ENCODE peak calls at places on chromosomes 3 and 15, in four cellular contexts. L is NCI-H1105, W is RPMI8226, X is fibroblast of gingiva. V is an unnamed sample.

GRCh38 chr3:103991461-103992115 is 1375.1 kb upstream of the ALCAM start:
- DNase-seq in L (no peak), W (no peak), X (no peak), V (no peak)

GRCh38 chr3:61560452-61561373 is 658 bp upstream of the PTPRG start:
- DNase-seq in L (peak), W (peak), X (peak), V (peak)

GRCh38 chr15:36334059-36334458 is 245.4 kb upstream of the CDIN1 start:
- DNase-seq in L (no peak), W (no peak), X (no peak), V (no peak)

GRCh38 chr3:177522051-177522450 is 324.8 kb upstream of the TBL1XR1 start:
- DNase-seq in L (no peak), W (no peak), X (no peak), V (no peak)

GRCh38 chr15:38176155-38176554 is 76.5 kb upstream of the SPRED1 start:
- DNase-seq in L (no peak), W (no peak), X (peak), V (no peak)

GRCh38 chr15:43487271-43487895 is 5.6 kb downstream of the TP53BP1 start:
- DNase-seq in L (no peak), W (no peak), X (peak), V (no peak)

GRCh38 chr15:64503197-64503596 is 42.8 kb downstream of the ZNF609 start:
- DNase-seq in L (no peak), W (no peak), X (no peak), V (peak)

GRCh38 chr3:40718681-40719080 is 193.9 kb downstream of the ZNF621 start:
- DNase-seq in L (no peak), W (peak), X (no peak), V (no peak)

GRCh38 chr3:39147711-39148115 is 5.7 kb downstream of the CSRNP1 start:
- DNase-seq in L (no peak), W (peak), X (no peak), V (peak)

GRCh38 chr3:101851072-101851471 is 1.8 kb downstream of the NFKBIZ start:
- DNase-seq in L (no peak), W (no peak), X (no peak), V (no peak)

GRCh38 chr3:197730200-197730599 is 6.5 kb downstream of the RUBCN start:
- DNase-seq in L (no peak), W (peak), X (peak), V (no peak)

GRCh38 chr3:46209751-46210470 is 1.8 kb upstream of the CCR1 start:
- DNase-seq in L (no peak), W (no peak), X (peak), V (no peak)

GRCh38 chr15:75758071-75758872 is 45.6 kb upstream of the CSPG4 start:
- DNase-seq in L (peak), W (peak), X (peak), V (peak)

GRCh38 chr3:51621091-51621892 is 49.8 kb upstream of the TEX264 start:
- DNase-seq in L (no peak), W (no peak), X (peak), V (no peak)

GRCh38 chr15:53160092-53160704 is 370.1 kb upstream of the ONECUT1 start:
- DNase-seq in L (no peak), W (peak), X (no peak), V (no peak)

GRCh38 chr3:105152987-105153386 is 213.7 kb upstream of the ALCAM start:
- DNase-seq in L (no peak), W (no peak), X (no peak), V (no peak)

GRCh38 chr15:71115567-71116351 is 488 bp downstream of the THSD4 start:
- DNase-seq in L (no peak), W (peak), X (peak), V (peak)

GRCh38 chr3:12541625-12542024 is 3.7 kb downstream of the MKRN2OS start:
- DNase-seq in L (no peak), W (no peak), X (no peak), V (peak)

GRCh38 chr3:8938021-8938420 is 25.3 kb downstream of the RAD18 start:
- DNase-seq in L (no peak), W (no peak), X (peak), V (no peak)

GRCh38 chr15:99015677-99016568 is 8.3 kb upstream of the PGPEP1L start:
- DNase-seq in L (no peak), W (no peak), X (no peak), V (no peak)

GRCh38 chr3:143998266-143998665 is 26.6 kb downstream of the DIPK2A start:
- DNase-seq in L (no peak), W (no peak), X (peak), V (no peak)

GRCh38 chr3:101842245-101842934 is 6.9 kb upstream of the NFKBIZ start:
- DNase-seq in L (no peak), W (no peak), X (no peak), V (no peak)

GRCh38 chr15:60257760-60258159 is 140.0 kb downstream of the ANXA2 start:
- DNase-seq in L (no peak), W (no peak), X (no peak), V (no peak)

GRCh38 chr15:88246666-88247446 is 9.7 kb downstream of the NTRK3 start:
- DNase-seq in L (peak), W (peak), X (peak), V (peak)

GRCh38 chr3:101172516-101172915 is 147.9 kb downstream of the IMPG2 start:
- DNase-seq in L (no peak), W (no peak), X (peak), V (no peak)

GRCh38 chr3:197487911-197488391 is 67.8 kb downstream of the BDH1 start:
- DNase-seq in L (no peak), W (no peak), X (peak), V (no peak)

GRCh38 chr3:79521221-79521848 is 246.5 kb downstream of the ROBO1 start:
- DNase-seq in L (peak), W (peak), X (peak), V (no peak)

GRCh38 chr3:6657591-6657990 is 203.3 kb upstream of the GRM7 start:
- DNase-seq in L (no peak), W (no peak), X (no peak), V (no peak)

GRCh38 chr15:68209735-68210408 is 4.7 kb upstream of the CALML4 start:
- DNase-seq in L (no peak), W (no peak), X (no peak), V (no peak)

GRCh38 chr3:17639257-17639656 is 103.2 kb downstream of the TBC1D5 start:
- DNase-seq in L (no peak), W (no peak), X (peak), V (no peak)

GRCh38 chr15:68252925-68253534 is 23.5 kb upstream of the CLN6 start:
- DNase-seq in L (peak), W (peak), X (peak), V (peak)

GRCh38 chr3:14274999-14275961 is 96.7 kb downstream of the LSM3 start:
- DNase-seq in L (no peak), W (peak), X (no peak), V (peak)

GRCh38 chr3:27312044-27312668 is 57.0 kb downstream of the NEK10 start:
- DNase-seq in L (peak), W (peak), X (peak), V (peak)

GRCh38 chr3:98536456-98537017 is 4.8 kb downstream of the GPR15 start:
- DNase-seq in L (no peak), W (no peak), X (no peak), V (no peak)

GRCh38 chr3:124032351-124032880 is 40.5 kb upstream of the ROPN1 start:
- DNase-seq in L (no peak), W (no peak), X (peak), V (peak)

GRCh38 chr15:61654918-61655317 is 405.3 kb downstream of the VPS13C start:
- DNase-seq in L (no peak), W (no peak), X (peak), V (no peak)

GRCh38 chr3:63333815-63334214 is 55.7 kb downstream of the SYNPR start:
- DNase-seq in L (no peak), W (no peak), X (no peak), V (no peak)

GRCh38 chr15:84151205-84151931 is 84.2 kb upstream of the GOLGA6L4 start:
- DNase-seq in L (no peak), W (no peak), X (no peak), V (no peak)

GRCh38 chr3:182704926-182705325 is 88.4 kb upstream of the ATP11B start:
- DNase-seq in L (no peak), W (no peak), X (no peak), V (peak)